ENCODE peak calls at places on chromosomes 7 and 10, in eight cellular contexts. T, N, W, H, E, O, S and A are unnamed samples.

GRCh38 chr7:55179897-55180682 is 161.3 kb downstream of the EGFR start:
- DNase-seq in T (no peak), N (no peak), W (no peak), H (no peak), E (no peak), O (no peak), S (no peak), A (no peak)

GRCh38 chr7:92808006-92808405 is 28.4 kb downstream of the CDK6 start:
- DNase-seq in T (peak), N (no peak), W (no peak), H (no peak), E (no peak), O (no peak), S (no peak), A (no peak)

GRCh38 chr7:118153551-118154177 is 30.3 kb upstream of the LSM8 start:
- DNase-seq in T (peak), N (peak), W (peak), H (peak), E (peak), O (peak), S (peak), A (peak)

GRCh38 chr10:77301305-77301730 is 336.3 kb downstream of the KCNMA1 start:
- DNase-seq in T (peak), N (no peak), W (no peak), H (peak), E (no peak), O (no peak), S (no peak), A (no peak)

GRCh38 chr7:158322616-158323530 is 264.8 kb downstream of the PTPRN2 start:
- DNase-seq in T (no peak), N (no peak), W (peak), H (no peak), E (no peak), O (no peak), S (no peak), A (no peak)

GRCh38 chr7:69780377-69780776 is 182.1 kb downstream of the AUTS2 start:
- DNase-seq in T (no peak), N (no peak), W (peak), H (no peak), E (no peak), O (no peak), S (no peak), A (peak)

GRCh38 chr10:16597656-16598055 is 76.0 kb upstream of the C1QL3 start:
- DNase-seq in T (peak), N (no peak), W (peak), H (no peak), E (no peak), O (no peak), S (no peak), A (no peak)

GRCh38 chr10:21052709-21053104 is 155.6 kb upstream of the NEBL start:
- DNase-seq in T (no peak), N (no peak), W (no peak), H (no peak), E (no peak), O (no peak), S (no peak), A (no peak)

GRCh38 chr10:46555366-46555712 is 1.1 kb downstream of the GPRIN2 start:
- DNase-seq in T (no peak), N (no peak), W (peak), H (no peak), E (no peak), O (no peak), S (no peak), A (peak)

GRCh38 chr10:80453715-80454525 is at the start of gene TSPAN14:
- DNase-seq in T (peak), N (peak), W (peak), H (no peak), E (peak), O (no peak), S (peak), A (peak)

GRCh38 chr10:24820616-24821015 is 96.9 kb upstream of the ARHGAP21 start:
- DNase-seq in T (peak), N (no peak), W (no peak), H (peak), E (no peak), O (no peak), S (no peak), A (no peak)

GRCh38 chr10:110395350-110396283 is 90.9 kb upstream of the SMNDC1 start:
- DNase-seq in T (peak), N (no peak), W (no peak), H (peak), E (peak), O (peak), S (peak), A (no peak)

GRCh38 chr10:43227911-43228782 is 38.7 kb downstream of the RASGEF1A start:
- DNase-seq in T (no peak), N (no peak), W (no peak), H (no peak), E (no peak), O (no peak), S (no peak), A (no peak)

GRCh38 chr7:55502988-55503514 is 69.3 kb downstream of the VOPP1 start:
- DNase-seq in T (no peak), N (peak), W (no peak), H (no peak), E (no peak), O (no peak), S (peak), A (no peak)

GRCh38 chr7:88090233-88090632 is 129.6 kb downstream of the SRI start:
- DNase-seq in T (no peak), N (no peak), W (no peak), H (no peak), E (no peak), O (no peak), S (no peak), A (no peak)

GRCh38 chr7:65471587-65471986 is 97.9 kb downstream of the ZNF92 start:
- DNase-seq in T (no peak), N (no peak), W (no peak), H (no peak), E (no peak), O (no peak), S (no peak), A (no peak)

GRCh38 chr7:156179872-156180390 is 367.7 kb upstream of the SHH start:
- DNase-seq in T (no peak), N (no peak), W (no peak), H (no peak), E (no peak), O (no peak), S (no peak), A (no peak)

GRCh38 chr7:30771859-30772429 is 727 bp downstream of the MINDY4 start:
- DNase-seq in T (peak), N (no peak), W (peak), H (no peak), E (no peak), O (no peak), S (peak), A (no peak)

GRCh38 chr7:128031901-128032604 is 816 bp upstream of the LRRC4 start:
- DNase-seq in T (peak), N (peak), W (peak), H (no peak), E (peak), O (no peak), S (no peak), A (peak)

GRCh38 chr10:70660722-70661121 is 11.6 kb upstream of the ADAMTS14 start:
- DNase-seq in T (no peak), N (no peak), W (no peak), H (no peak), E (no peak), O (no peak), S (no peak), A (no peak)

DNA sequence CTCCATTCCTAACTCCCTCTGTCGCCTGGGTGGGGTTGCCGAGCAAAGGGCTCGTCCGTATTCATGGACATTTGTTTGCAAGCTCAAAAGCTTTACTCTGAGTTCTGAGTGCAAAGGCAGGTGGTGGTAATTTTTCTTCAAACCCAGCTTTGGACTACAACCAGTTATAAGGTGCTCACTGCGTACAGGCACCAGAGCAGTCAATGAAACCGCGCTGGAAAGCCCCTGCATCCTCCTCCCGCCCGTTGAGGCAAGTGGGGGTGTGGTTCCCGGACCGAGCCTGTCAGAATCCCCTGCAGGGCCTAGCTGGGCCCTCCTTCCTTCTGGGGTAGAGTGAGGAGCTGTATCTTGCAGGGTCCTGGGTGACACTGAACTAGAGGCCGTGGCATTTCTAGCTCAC is 22.3 kb downstream of the AMZ1 start:
- DNase-seq in T (no peak), N (peak), W (no peak), H (no peak), E (no peak), O (no peak), S (peak), A (no peak)
- H3K4me3 ChIP-seq in T (peak), N (peak), W (no peak), H (no peak), E (no peak), O (no peak), S (peak), A (no peak)

GRCh38 chr7:107045980-107046379 is 1.5 kb downstream of the PRKAR2B start:
- DNase-seq in T (peak), N (peak), W (no peak), H (peak), E (no peak), O (no peak), S (no peak), A (no peak)
- TF ChIP-seq EZH2phosphoT487 in T (no peak), N (no peak), W (no peak), H (no peak), E (no peak), O (no peak), S (no peak), A (no peak)

GRCh38 chr7:139887895-139888518 is 58.9 kb downstream of the TBXAS1 start:
- DNase-seq in T (no peak), N (no peak), W (no peak), H (no peak), E (no peak), O (no peak), S (no peak), A (no peak)

GRCh38 chr7:139889186-139889871 is 60.3 kb downstream of the TBXAS1 start:
- DNase-seq in T (peak), N (no peak), W (no peak), H (peak), E (no peak), O (no peak), S (no peak), A (no peak)

GRCh38 chr7:139886206-139886605 is 57.1 kb downstream of the TBXAS1 start:
- DNase-seq in T (peak), N (no peak), W (no peak), H (no peak), E (no peak), O (no peak), S (no peak), A (no peak)

GRCh38 chr7:139884441-139884840 is 55.4 kb downstream of the TBXAS1 start:
- DNase-seq in T (no peak), N (no peak), W (no peak), H (no peak), E (no peak), O (no peak), S (no peak), A (no peak)

DNA sequence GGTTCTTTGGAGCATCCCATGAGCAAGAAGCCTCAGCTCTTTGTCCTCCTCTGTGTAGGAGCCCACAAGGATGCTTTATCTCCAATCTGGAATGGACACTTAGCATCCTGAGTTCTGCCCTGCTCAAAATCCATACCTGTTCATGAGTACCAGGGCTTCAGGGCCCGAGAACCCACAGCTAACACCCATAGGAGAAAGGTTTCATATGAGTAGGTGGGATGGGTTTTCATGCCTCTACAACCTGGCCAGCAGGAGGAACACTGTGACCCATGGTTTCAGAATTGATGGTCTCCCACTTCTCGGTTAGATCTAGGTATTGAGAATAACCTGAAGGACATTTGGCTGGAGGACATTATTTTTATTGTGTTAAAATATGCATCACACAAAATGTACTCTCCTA is 57.8 kb downstream of the TBXAS1 start:
- DNase-seq in T (no peak), N (no peak), W (no peak), H (no peak), E (no peak), O (no peak), S (no peak), A (no peak)
- H3K4me3 ChIP-seq in T (no peak), N (no peak), W (no peak), H (no peak), E (no peak), O (no peak), S (no peak), A (no peak)

GRCh38 chr10:74826142-74827044 is at the start of gene KAT6B:
- DNase-seq in T (peak), N (peak), W (peak), H (peak), E (peak), O (peak), S (peak), A (peak)

GRCh38 chr10:74824184-74825032 is 2.0 kb upstream of the KAT6B start:
- DNase-seq in T (peak), N (peak), W (peak), H (no peak), E (peak), O (no peak), S (no peak), A (peak)

GRCh38 chr10:74825033-74825370 is 1.4 kb upstream of the KAT6B start:
- DNase-seq in T (peak), N (peak), W (peak), H (no peak), E (peak), O (no peak), S (peak), A (peak)

GRCh38 chr10:74827045-74827441 is 643 bp downstream of the KAT6B start:
- DNase-seq in T (no peak), N (no peak), W (no peak), H (no peak), E (no peak), O (no peak), S (no peak), A (no peak)

GRCh38 chr10:74825371-74826141 is 844 bp upstream of the KAT6B start:
- DNase-seq in T (peak), N (no peak), W (peak), H (peak), E (peak), O (no peak), S (peak), A (peak)
- TF ChIP-seq EZH2phosphoT487 in T (no peak), N (no peak), W (no peak), H (no peak), E (no peak), O (no peak), S (no peak), A (no peak)

DNA sequence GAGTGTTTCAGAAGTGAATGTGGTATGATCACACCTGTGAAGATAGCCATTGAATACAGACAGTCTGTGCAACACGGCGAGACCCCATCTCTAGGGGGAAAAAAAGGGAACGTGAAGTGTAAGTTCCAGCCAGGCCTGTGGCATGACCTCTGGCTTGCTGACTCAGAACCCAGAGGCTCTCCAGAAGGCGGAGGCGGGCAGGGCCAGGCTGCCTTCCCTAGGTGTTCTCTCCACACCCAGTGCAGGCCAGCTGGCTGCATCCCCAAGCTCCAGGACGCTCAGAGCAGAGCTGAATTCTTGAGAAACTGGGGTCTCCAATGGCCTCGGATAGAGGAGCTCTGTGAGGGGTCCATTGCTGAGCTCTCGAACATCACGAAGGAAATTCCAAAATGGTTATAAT is 83.8 kb downstream of the CHST15 start:
- DNase-seq in T (no peak), N (no peak), W (no peak), H (no peak), E (no peak), O (no peak), S (no peak), A (no peak)
- H3K4me3 ChIP-seq in T (no peak), N (no peak), W (no peak), H (no peak), E (no peak), O (no peak), S (no peak), A (no peak)

GRCh38 chr7:142817506-142817905 is 37.4 kb upstream of the EPHB6 start:
- DNase-seq in T (no peak), N (no peak), W (no peak), H (no peak), E (no peak), O (no peak), S (no peak), A (no peak)
- TF ChIP-seq EZH2phosphoT487 in T (no peak), N (no peak), W (no peak), H (no peak), E (no peak), O (no peak), S (no peak), A (no peak)

DNA sequence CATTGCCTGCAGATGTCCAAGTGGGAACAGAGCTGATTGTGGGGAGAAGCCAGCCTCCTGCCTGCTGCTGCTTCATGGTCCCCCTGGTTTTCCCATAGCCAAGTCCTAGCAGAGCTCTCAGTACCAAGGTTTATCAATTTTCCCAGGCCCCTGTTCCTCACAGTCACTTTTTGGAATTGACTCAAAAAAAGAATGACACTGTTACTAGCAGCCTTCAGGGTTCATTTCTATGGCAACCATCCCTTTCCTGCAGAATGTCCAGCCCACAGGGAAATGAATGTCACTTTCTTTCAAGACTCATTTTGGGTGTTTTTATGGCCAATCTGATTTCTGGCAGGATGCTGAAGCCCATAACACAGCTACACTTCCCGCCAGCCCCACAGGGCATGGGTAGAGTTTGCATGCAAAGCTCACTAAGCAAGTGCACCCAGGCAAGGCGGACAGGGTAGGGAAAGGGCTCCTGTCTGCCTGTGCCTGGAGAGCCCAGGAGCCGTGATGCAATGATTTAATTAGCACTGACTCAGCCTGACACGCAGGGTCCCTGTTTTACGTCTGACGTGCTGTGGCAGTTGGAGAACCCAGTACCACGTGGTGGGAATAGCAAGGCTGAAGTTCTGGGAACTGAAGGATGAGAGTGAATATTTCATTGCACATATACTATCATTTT is 26.1 kb upstream of the GPAM start:
- DNase-seq in T (peak), N (no peak), W (no peak), H (no peak), E (peak), O (no peak), S (no peak), A (no peak)
- H3K4me3 ChIP-seq in T (no peak), N (no peak), W (no peak), H (no peak), E (no peak), O (no peak), S (no peak), A (no peak)

GRCh38 chr10:131909014-131909808 is 8.4 kb downstream of the PPP2R2D start:
- DNase-seq in T (no peak), N (no peak), W (no peak), H (peak), E (no peak), O (no peak), S (no peak), A (no peak)

GRCh38 chr10:131906269-131906639 is 5.4 kb downstream of the PPP2R2D start:
- DNase-seq in T (no peak), N (no peak), W (no peak), H (no peak), E (no peak), O (no peak), S (no peak), A (no peak)

GRCh38 chr10:131908151-131908550 is 7.3 kb downstream of the PPP2R2D start:
- DNase-seq in T (no peak), N (no peak), W (no peak), H (no peak), E (no peak), O (no peak), S (no peak), A (no peak)

GRCh38 chr10:131905603-131906268 is 4.9 kb downstream of the PPP2R2D start:
- DNase-seq in T (no peak), N (no peak), W (no peak), H (no peak), E (no peak), O (no peak), S (no peak), A (no peak)

DNA sequence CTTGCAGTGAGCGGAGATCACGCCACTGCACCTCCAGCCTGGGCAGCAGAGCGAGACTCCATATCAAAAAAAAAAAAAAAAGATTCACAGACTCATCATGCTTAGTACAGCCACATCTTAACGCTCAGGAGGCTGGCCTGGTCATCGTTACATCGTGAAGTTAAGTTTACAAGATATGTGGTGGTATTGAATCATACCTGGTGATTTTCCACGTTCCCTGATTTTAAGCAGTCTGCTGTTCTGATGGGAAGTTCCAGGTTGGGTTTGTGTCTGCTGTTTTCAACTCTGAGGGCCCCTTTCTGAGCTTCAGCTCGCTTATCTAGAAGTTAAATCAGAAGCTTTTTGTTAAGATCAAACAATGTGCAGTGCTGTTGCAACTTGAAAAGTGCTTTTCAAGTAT is 6.9 kb downstream of the PPP2R2D start:
- DNase-seq in T (no peak), N (no peak), W (no peak), H (no peak), E (no peak), O (no peak), S (no peak), A (no peak)
- TF ChIP-seq EZH2phosphoT487 in T (no peak), N (no peak), W (no peak), H (no peak), E (no peak), O (no peak), S (no peak), A (no peak)